ENCODE peak calls at places on chromosome 12, in nine cellular contexts. I is posterior cingulate gyrus; E is fibroblast of lung; U is astrocyte of the hippocampus; G is GM13977; Y is RPMI8226; L is GM04504; S is HT1080; M is stimulated activated CD8-positive, alpha-beta memory T cell treated with anti-CD3 and anti-CD28 coated beads, Interleukin-7, amount 100 ng/mL, for 1 hour. C is an unnamed sample.

GRCh38 chr12:113112043-113112899 is 23.3 kb downstream of the RASAL1 start:
- DNase-seq in I (no peak), E (no peak), U (no peak), G (no peak), Y (no peak), L (no peak), S (no peak), M (no peak), C (no peak)

GRCh38 chr12:11580125-11580751 is 69.2 kb upstream of the ETV6 start:
- DNase-seq in I (no peak), E (peak; percentile 84), U (peak; percentile 86), G (no peak), Y (peak; percentile 41), L (peak; percentile 64), S (peak; percentile 93), M (no peak), C (peak; percentile 80)

GRCh38 chr12:72133497-72134055 is 138.6 kb upstream of the TRHDE start:
- DNase-seq in I (no peak), E (peak; percentile 15), U (no peak), G (no peak), Y (no peak), L (no peak), S (peak; percentile 15), M (no peak), C (no peak)

GRCh38 chr12:106246891-106247730 is 709 bp downstream of the CKAP4 start:
- DNase-seq in I (peak; percentile 45), E (peak; percentile 57), U (peak; percentile 88), G (peak; percentile 80), Y (peak; percentile 51), L (no peak), S (peak; percentile 34), M (no peak), C (peak; percentile 7)

GRCh38 chr12:64890873-64891468 is 66.5 kb downstream of the TBC1D30 start:
- DNase-seq in I (no peak), E (peak; percentile 77), U (peak; percentile 76), G (peak; percentile 46), Y (peak; percentile 54), L (peak; percentile 28), S (peak; percentile 55), M (no peak), C (peak; percentile 29)

GRCh38 chr12:48917857-48918537 is 7.3 kb downstream of the FKBP11 start:
- DNase-seq in I (no peak), E (no peak), U (no peak), G (no peak), Y (no peak), L (no peak), S (no peak), M (no peak), C (no peak)

GRCh38 chr12:117498256-117498655 is 136.8 kb upstream of the NOS1 start:
- DNase-seq in I (no peak), E (no peak), U (no peak), G (no peak), Y (no peak), L (no peak), S (no peak), M (no peak), C (no peak)

GRCh38 chr12:22993639-22994038 is 368.7 kb downstream of the ETNK1 start:
- DNase-seq in I (no peak), E (no peak), U (peak; percentile 69), G (no peak), Y (no peak), L (no peak), S (no peak), M (no peak), C (no peak)

GRCh38 chr12:16458521-16459078 is 111.2 kb downstream of the MGST1 start:
- DNase-seq in I (no peak), E (peak; percentile 31), U (no peak), G (no peak), Y (no peak), L (no peak), S (no peak), M (no peak), C (no peak)

GRCh38 chr12:60148831-60149230 is 553.0 kb downstream of the SLC16A7 start:
- DNase-seq in I (no peak), E (peak; percentile 81), U (peak; percentile 69), G (no peak), Y (no peak), L (peak; percentile 58), S (peak; percentile 56), M (no peak), C (peak; percentile 31)

GRCh38 chr12:49340095-49340870 is 3.3 kb upstream of the C1QL4 start:
- DNase-seq in I (no peak), E (no peak), U (no peak), G (no peak), Y (no peak), L (no peak), S (no peak), M (no peak), C (no peak)

GRCh38 chr12:51620448-51620847 is 29.4 kb downstream of the SCN8A start:
- DNase-seq in I (no peak), E (no peak), U (no peak), G (no peak), Y (no peak), L (no peak), S (no peak), M (no peak), C (no peak)

GRCh38 chr12:57844725-57845477 is 1.6 kb downstream of the CTDSP2 start:
- DNase-seq in I (no peak), E (peak; percentile 96), U (peak; percentile 67), G (peak; percentile 66), Y (peak; percentile 76), L (peak; percentile 85), S (peak; percentile 47), M (no peak), C (peak; percentile 49)

GRCh38 chr12:160858-161257 is 53.1 kb downstream of the SLC6A12 start:
- DNase-seq in I (no peak), E (no peak), U (no peak), G (no peak), Y (no peak), L (no peak), S (no peak), M (no peak), C (no peak)

GRCh38 chr12:120397827-120398563 is 29.0 kb upstream of the MSI1 start:
- DNase-seq in I (peak; percentile 42), E (no peak), U (peak; percentile 94), G (no peak), Y (no peak), L (no peak), S (no peak), M (no peak), C (no peak)

GRCh38 chr12:25497021-25497420 is 56.1 kb downstream of the LMNTD1 start:
- DNase-seq in I (no peak), E (no peak), U (no peak), G (no peak), Y (no peak), L (no peak), S (peak; percentile 72), M (no peak), C (peak; percentile 30)

GRCh38 chr12:115383668-115384067 is 699.7 kb upstream of the TBX3 start:
- DNase-seq in I (no peak), E (peak; percentile 62), U (peak; percentile 87), G (no peak), Y (no peak), L (no peak), S (peak; percentile 53), M (no peak), C (peak; percentile 22)

GRCh38 chr12:15151141-15152091 is 69.8 kb downstream of the RERG start:
- DNase-seq in I (no peak), E (peak; percentile 66), U (peak; percentile 39), G (no peak), Y (peak; percentile 13), L (no peak), S (no peak), M (no peak), C (peak; percentile 8)

GRCh38 chr12:120196363-120196762 is 1.8 kb upstream of the GCN1 start:
- DNase-seq in I (no peak), E (peak; percentile 23), U (no peak), G (no peak), Y (no peak), L (no peak), S (peak; percentile 29), M (no peak), C (no peak)

GRCh38 chr12:90250766-90251165 is 542.1 kb upstream of the ATP2B1 start:
- DNase-seq in I (no peak), E (peak; percentile 57), U (no peak), G (no peak), Y (no peak), L (no peak), S (peak; percentile 67), M (no peak), C (no peak)

GRCh38 chr12:26867084-26867483 is 34.1 kb upstream of the ITPR2 start:
- DNase-seq in I (no peak), E (no peak), U (no peak), G (peak; percentile 35), Y (peak; percentile 50), L (no peak), S (no peak), M (no peak), C (no peak)

GRCh38 chr12:131963381-131963780 is 13.6 kb downstream of the EP400 start:
- DNase-seq in I (no peak), E (no peak), U (no peak), G (no peak), Y (no peak), L (no peak), S (no peak), M (no peak), C (no peak)

GRCh38 chr12:13001725-13002040 is 1.6 kb upstream of the HEBP1 start:
- DNase-seq in I (no peak), E (no peak), U (no peak), G (no peak), Y (no peak), L (no peak), S (no peak), M (no peak), C (no peak)

GRCh38 chr12:128807161-128807724 is 16.5 kb downstream of the SLC15A4 start:
- DNase-seq in I (no peak), E (no peak), U (no peak), G (no peak), Y (no peak), L (no peak), S (peak; percentile 65), M (no peak), C (no peak)

GRCh38 chr12:41100572-41100971 is 87.5 kb upstream of the PDZRN4 start:
- DNase-seq in I (no peak), E (no peak), U (no peak), G (no peak), Y (no peak), L (no peak), S (no peak), M (no peak), C (no peak)

GRCh38 chr12:124479680-124480468 is 87.5 kb downstream of the NCOR2 start:
- DNase-seq in I (no peak), E (no peak), U (no peak), G (no peak), Y (no peak), L (no peak), S (no peak), M (no peak), C (no peak)

GRCh38 chr12:80192087-80192486 is 92.8 kb downstream of the OTOGL start:
- DNase-seq in I (no peak), E (no peak), U (no peak), G (no peak), Y (peak; percentile 52), L (no peak), S (no peak), M (no peak), C (no peak)

GRCh38 chr12:544941-545635 is 85.3 kb downstream of the B4GALNT3 start:
- DNase-seq in I (no peak), E (no peak), U (no peak), G (no peak), Y (no peak), L (no peak), S (no peak), M (no peak), C (no peak)

GRCh38 chr12:109458086-109458485 is 19.0 kb downstream of the KCTD10 start:
- DNase-seq in I (no peak), E (peak; percentile 60), U (peak; percentile 46), G (no peak), Y (no peak), L (no peak), S (peak; percentile 36), M (no peak), C (peak; percentile 6)